ENCODE peak calls at places on chromosomes 11 and 22, in six cellular contexts. J, D, W, G, O and E are unnamed samples.

GRCh38 chr11:123303924-123304323 is 108.9 kb upstream of the CLMP start:
- DNase-seq in W (no peak), O (no peak), J (no peak), D (no peak), G (peak; percentile 5), E (no peak)

GRCh38 chr11:63862923-63863322 is 24.0 kb downstream of the MARK2 start:
- DNase-seq in G (peak; percentile 71), D (peak; percentile 77), J (no peak), O (peak; percentile 7), W (peak; percentile 74), E (no peak)

GRCh38 chr11:92249156-92249753 is 24.6 kb downstream of the FAT3 start:
- DNase-seq in J (no peak), G (no peak), O (no peak), D (no peak), W (no peak), E (no peak)

GRCh38 chr11:99370557-99371200 is 349.9 kb downstream of the CNTN5 start:
- DNase-seq in G (peak; percentile 9), J (no peak), W (no peak), D (peak; percentile 27), O (peak; percentile 70), E (no peak)

GRCh38 chr11:124302756-124303155 is 11.0 kb downstream of the OR8D1 start:
- DNase-seq in O (no peak), W (no peak), G (no peak), J (no peak), D (no peak), E (no peak)

GRCh38 chr11:65499713-65500261 is 942 bp downstream of the MALAT1 start:
- DNase-seq in D (no peak), J (no peak), O (no peak), W (no peak), G (no peak), E (no peak)

GRCh38 chr11:34274712-34275398 is 83.0 kb downstream of the ABTB2 start:
- DNase-seq in G (peak; percentile 94), O (peak; percentile 85), J (peak; percentile 98), W (peak; percentile 73), D (peak; percentile 90), E (peak; percentile 22)

GRCh38 chr11:62556102-62556871 is 9.7 kb upstream of the AHNAK start:
- DNase-seq in D (peak; percentile 84), W (peak; percentile 87), J (peak; percentile 97), O (peak; percentile 88), G (peak; percentile 95), E (peak; percentile 86)

GRCh38 chr11:40037005-40037404 is 1422.4 kb downstream of the LRRC4C start:
- DNase-seq in J (no peak), G (no peak), W (no peak), O (no peak), D (no peak), E (no peak)

GRCh38 chr11:9601041-9601875 is 27.8 kb downstream of the WEE1 start:
- DNase-seq in W (peak; percentile 35), G (no peak), J (no peak), O (peak; percentile 95), D (no peak), E (no peak)

GRCh38 chr11:2272241-2272945 is 2.0 kb upstream of the ASCL2 start:
- DNase-seq in J (peak; percentile 65), O (no peak), W (peak; percentile 10), D (peak; percentile 8), G (no peak), E (peak; percentile 3)

GRCh38 chr11:68664141-68664540 is 20.2 kb upstream of the GAL start:
- DNase-seq in O (no peak), D (no peak), W (no peak), G (no peak), J (no peak), E (peak; percentile 28)

DNA sequence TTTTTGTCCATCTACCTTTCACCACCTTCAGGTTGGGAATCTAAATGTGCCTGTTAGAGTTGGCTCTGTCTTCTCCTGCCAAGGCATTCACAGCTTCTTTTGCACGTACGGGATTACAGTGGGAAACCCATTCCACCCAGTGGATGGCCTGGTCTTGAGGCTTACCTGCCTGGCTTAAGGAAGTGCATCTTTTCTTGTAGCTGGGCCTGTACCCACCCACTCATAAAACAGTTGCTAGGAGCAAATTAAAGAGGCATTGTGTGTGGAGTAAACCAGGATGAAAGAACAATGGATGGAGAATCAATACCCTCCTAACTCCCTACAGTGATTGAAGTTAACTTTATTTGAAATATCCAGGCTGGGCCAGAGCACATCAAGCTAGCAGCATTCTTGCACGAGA is 71.6 kb downstream of the TEAD1 start:
- DNase-seq in D (no peak), G (no peak), O (no peak), J (no peak), W (no peak), E (no peak)
- TF ChIP-seq CTCF in D (no peak), G (no peak), O (no peak), J (no peak), W (no peak), E (no peak)

GRCh38 chr11:128343870-128344269 is 243.5 kb downstream of the ETS1 start:
- DNase-seq in J (no peak), G (no peak), O (no peak), W (no peak), D (no peak), E (no peak)

GRCh38 chr11:128341280-128341679 is 246.1 kb downstream of the ETS1 start:
- DNase-seq in O (no peak), G (no peak), W (no peak), D (no peak), J (no peak), E (no peak)

GRCh38 chr11:128342511-128343133 is 244.7 kb downstream of the ETS1 start:
- DNase-seq in O (peak; percentile 79), D (peak; percentile 20), G (peak; percentile 27), W (peak; percentile 38), J (no peak), E (no peak)

GRCh38 chr11:128343134-128343514 is 244.2 kb downstream of the ETS1 start:
- DNase-seq in J (no peak), O (no peak), G (no peak), D (no peak), W (no peak), E (no peak)

GRCh38 chr11:128341767-128342318 is 245.5 kb downstream of the ETS1 start:
- DNase-seq in G (no peak), W (no peak), J (no peak), D (no peak), O (no peak), E (no peak)
- H3K27ac ChIP-seq in G (no peak overlapping the region), W (peak overlapping the region; percentile 62), J (no peak overlapping the region), D (no peak overlapping the region), O (no peak overlapping the region), E (no peak overlapping the region)

GRCh38 chr11:118997627-118998387 is at the start of gene CENATAC:
- DNase-seq in O (peak; percentile 80), W (peak; percentile 98), G (peak; percentile 86), J (peak; percentile 90), D (peak; percentile 96), E (peak; percentile 97)
- TF ChIP-seq CTCF in O (no peak), W (no peak), G (no peak), J (no peak), D (no peak), E (no peak)

GRCh38 chr22:30400159-30400558 is 3.3 kb downstream of the SEC14L2 start:
- DNase-seq in G (no peak), O (no peak), D (no peak), J (no peak), W (no peak), E (no peak)

GRCh38 chr22:30398685-30399680 is 2.2 kb downstream of the SEC14L2 start:
- DNase-seq in J (no peak), G (no peak), O (no peak), D (no peak), W (no peak), E (no peak)

GRCh38 chr22:30399718-30400117 is 2.9 kb downstream of the SEC14L2 start:
- DNase-seq in W (no peak), G (no peak), J (no peak), O (no peak), D (no peak), E (no peak)

GRCh38 chr22:30396871-30397655 is at the start of gene SEC14L2:
- DNase-seq in J (no peak), W (peak; percentile 86), O (no peak), D (peak; percentile 74), G (peak; percentile 33), E (peak; percentile 88)

GRCh38 chr22:30397656-30398635 is 1.1 kb downstream of the SEC14L2 start:
- DNase-seq in D (peak; percentile 23), W (no peak), J (no peak), O (no peak), G (no peak), E (no peak)
- H3K27ac ChIP-seq in D (no peak overlapping the region), W (no peak overlapping the region), J (peak overlapping the region; percentile 74), O (peak overlapping the region; percentile 50), G (peak overlapping the region; percentile 81), E (peak overlapping the region; percentile 97)

GRCh38 chr22:29031236-29031982 is 30.2 kb downstream of the C22orf31 start:
- DNase-seq in O (peak; percentile 96), W (peak; percentile 58), J (no peak), G (peak; percentile 91), D (peak; percentile 78), E (no peak)
- TF ChIP-seq CTCF in O (peak; percentile 50), W (no peak), J (peak; percentile 7), G (no peak), D (no peak), E (no peak)

DNA sequence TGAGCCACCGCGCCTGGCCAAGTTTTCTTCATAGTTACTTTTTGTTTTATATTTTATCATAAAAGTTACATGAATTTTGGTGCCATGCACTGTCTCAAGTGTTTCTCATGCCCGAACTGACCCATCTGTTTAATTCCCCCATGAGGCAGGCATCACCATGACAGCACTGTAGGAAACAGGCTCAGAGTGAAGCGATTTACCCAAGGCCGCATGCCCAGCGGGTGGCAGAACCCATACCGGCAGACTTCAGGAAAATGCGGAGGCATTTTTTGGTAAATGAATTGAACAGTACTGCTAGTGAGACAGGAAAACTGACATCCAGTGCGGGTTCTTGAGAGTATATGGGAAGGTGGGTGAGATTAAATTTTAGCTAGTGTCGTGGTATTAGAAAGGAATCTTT is 19.0 kb downstream of the CECR2 start:
- DNase-seq in O (no peak), G (no peak), W (no peak), J (no peak), D (no peak), E (no peak)
- H3K27ac ChIP-seq in O (no peak overlapping the region), G (no peak overlapping the region), W (no peak overlapping the region), J (no peak overlapping the region), D (no peak overlapping the region), E (no peak overlapping the region)

GRCh38 chr11:11624926-11625325 is 3.1 kb upstream of the GALNT18 start:
- DNase-seq in G (no peak), J (no peak), D (no peak), W (no peak), O (no peak), E (no peak)
- TF ChIP-seq CTCF in G (no peak), J (no peak), D (no peak), W (no peak), O (no peak), E (no peak)

GRCh38 chr11:23113887-23114216 is 253.6 kb upstream of the CCDC179 start:
- DNase-seq in D (no peak), W (no peak), O (no peak), J (no peak), G (no peak), E (no peak)
- H3K27ac ChIP-seq in D (peak overlapping the region; percentile 62), W (no peak overlapping the region), O (no peak overlapping the region), J (no peak overlapping the region), G (no peak overlapping the region), E (no peak overlapping the region)